ENCODE peak calls at places on chromosome 19, in five cellular contexts. One of them, this sample, is unnamed.

GRCh38 chr19:29724102-29724641 is 9.1 kb upstream of the C19orf12 start:
- DNase-seq in upper lobe of right lung: no peak
- DNase-seq in GM13976: no peak
- DNase-seq in ascending aorta: no peak
- DNase-seq in COR-L47: no peak
- DNase-seq in this sample: no peak

GRCh38 chr19:53010494-53010893 is 3.2 kb upstream of the ERVV-1 start:
- DNase-seq in COR-L47: no peak
- DNase-seq in upper lobe of right lung: no peak
- DNase-seq in GM13976: no peak
- DNase-seq in ascending aorta: no peak
- DNase-seq in this sample: no peak

GRCh38 chr19:31154021-31154420 is 195.2 kb downstream of the TSHZ3 start:
- DNase-seq in GM13976: no peak
- DNase-seq in COR-L47: no peak
- DNase-seq in ascending aorta: no peak
- DNase-seq in upper lobe of right lung: no peak
- DNase-seq in this sample: no peak

GRCh38 chr19:2841858-2842574 is 741 bp downstream of the ZNF555 start:
- DNase-seq in COR-L47: no peak
- DNase-seq in upper lobe of right lung: no peak
- DNase-seq in ascending aorta: no peak
- DNase-seq in GM13976: peak
- DNase-seq in this sample: peak

GRCh38 chr19:4984106-4984380 is 15.1 kb downstream of the KDM4B start:
- DNase-seq in upper lobe of right lung: no peak
- DNase-seq in ascending aorta: no peak
- DNase-seq in COR-L47: no peak
- DNase-seq in GM13976: no peak
- DNase-seq in this sample: no peak

GRCh38 chr19:42401365-42402303 is 11.5 kb upstream of the CNFN start:
- DNase-seq in COR-L47: peak
- DNase-seq in ascending aorta: peak
- DNase-seq in upper lobe of right lung: peak
- DNase-seq in GM13976: peak
- DNase-seq in this sample: peak

GRCh38 chr19:16379521-16380313 is 55.1 kb downstream of the KLF2 start:
- DNase-seq in GM13976: no peak
- DNase-seq in upper lobe of right lung: no peak
- DNase-seq in ascending aorta: no peak
- DNase-seq in COR-L47: no peak
- DNase-seq in this sample: no peak

GRCh38 chr19:342801-343421 is 1.7 kb downstream of the MIER2 start:
- DNase-seq in ascending aorta: peak
- DNase-seq in COR-L47: no peak
- DNase-seq in GM13976: no peak
- DNase-seq in upper lobe of right lung: peak
- DNase-seq in this sample: no peak

GRCh38 chr19:10699650-10700335 is 1.4 kb upstream of the QTRT1 start:
- DNase-seq in GM13976: peak
- DNase-seq in COR-L47: peak
- DNase-seq in ascending aorta: no peak
- DNase-seq in upper lobe of right lung: no peak
- DNase-seq in this sample: peak

GRCh38 chr19:54434862-54435174 is 14.2 kb upstream of the LENG8 start:
- DNase-seq in GM13976: no peak
- DNase-seq in upper lobe of right lung: no peak
- DNase-seq in ascending aorta: no peak
- DNase-seq in COR-L47: no peak
- DNase-seq in this sample: no peak

GRCh38 chr19:38626401-38626800 is 7.4 kb downstream of the EIF3K start:
- DNase-seq in ascending aorta: no peak
- DNase-seq in upper lobe of right lung: no peak
- DNase-seq in COR-L47: no peak
- DNase-seq in GM13976: no peak
- DNase-seq in this sample: no peak

GRCh38 chr19:34208485-34208884 is 36.2 kb downstream of the LSM14A start:
- DNase-seq in upper lobe of right lung: no peak
- DNase-seq in COR-L47: no peak
- DNase-seq in GM13976: no peak
- DNase-seq in ascending aorta: no peak
- DNase-seq in this sample: no peak

GRCh38 chr19:4234142-4234861 is 5.0 kb downstream of the EBI3 start:
- DNase-seq in GM13976: no peak
- DNase-seq in upper lobe of right lung: no peak
- DNase-seq in COR-L47: no peak
- DNase-seq in ascending aorta: no peak
- DNase-seq in this sample: no peak

GRCh38 chr19:40609561-40610395 is 8.6 kb downstream of the LTBP4 start:
- DNase-seq in ascending aorta: peak
- DNase-seq in COR-L47: no peak
- DNase-seq in upper lobe of right lung: peak
- DNase-seq in GM13976: peak
- DNase-seq in this sample: peak

GRCh38 chr19:56314018-56314583 is 538 bp downstream of the ZSCAN5A start:
- DNase-seq in ascending aorta: peak
- DNase-seq in upper lobe of right lung: no peak
- DNase-seq in GM13976: no peak
- DNase-seq in COR-L47: peak
- DNase-seq in this sample: no peak

GRCh38 chr19:28076628-28077027 is 1136.3 kb downstream of the UQCRFS1 start:
- DNase-seq in GM13976: no peak
- DNase-seq in ascending aorta: no peak
- DNase-seq in COR-L47: no peak
- DNase-seq in upper lobe of right lung: no peak
- DNase-seq in this sample: no peak

GRCh38 chr19:54325194-54325621 is 12.2 kb upstream of the LILRA5 start:
- DNase-seq in ascending aorta: no peak
- DNase-seq in upper lobe of right lung: peak
- DNase-seq in COR-L47: no peak
- DNase-seq in GM13976: peak
- DNase-seq in this sample: peak

GRCh38 chr19:30692517-30692870 is 320.3 kb downstream of the ZNF536 start:
- DNase-seq in upper lobe of right lung: no peak
- DNase-seq in ascending aorta: peak
- DNase-seq in GM13976: no peak
- DNase-seq in COR-L47: no peak
- DNase-seq in this sample: no peak

GRCh38 chr19:13741893-13742292 is 22.4 kb upstream of the MRI1 start:
- DNase-seq in ascending aorta: no peak
- DNase-seq in COR-L47: no peak
- DNase-seq in GM13976: no peak
- DNase-seq in upper lobe of right lung: no peak
- DNase-seq in this sample: no peak

GRCh38 chr19:41905273-41906002 is 22.5 kb downstream of the ARHGEF1 start:
- DNase-seq in GM13976: no peak
- DNase-seq in ascending aorta: no peak
- DNase-seq in upper lobe of right lung: no peak
- DNase-seq in COR-L47: no peak
- DNase-seq in this sample: no peak

GRCh38 chr19:37551123-37551993 is 43.2 kb downstream of the ZNF571 start:
- DNase-seq in ascending aorta: no peak
- DNase-seq in upper lobe of right lung: no peak
- DNase-seq in GM13976: peak
- DNase-seq in COR-L47: no peak
- DNase-seq in this sample: peak

GRCh38 chr19:18644144-18645034 is 7.6 kb downstream of the KLHL26 start:
- DNase-seq in COR-L47: no peak
- DNase-seq in upper lobe of right lung: no peak
- DNase-seq in ascending aorta: no peak
- DNase-seq in GM13976: no peak
- DNase-seq in this sample: no peak

GRCh38 chr19:53659292-53659691 is 27.5 kb downstream of the DPRX start:
- DNase-seq in ascending aorta: no peak
- DNase-seq in GM13976: no peak
- DNase-seq in upper lobe of right lung: no peak
- DNase-seq in COR-L47: no peak
- DNase-seq in this sample: no peak

GRCh38 chr19:31415322-31415721 is 66.1 kb upstream of the TSHZ3 start:
- DNase-seq in upper lobe of right lung: no peak
- DNase-seq in ascending aorta: no peak
- DNase-seq in COR-L47: no peak
- DNase-seq in GM13976: no peak
- DNase-seq in this sample: no peak

GRCh38 chr19:34189917-34190425 is 17.7 kb downstream of the LSM14A start:
- DNase-seq in COR-L47: no peak
- DNase-seq in ascending aorta: no peak
- DNase-seq in GM13976: no peak
- DNase-seq in upper lobe of right lung: no peak
- DNase-seq in this sample: no peak